ENCODE peak calls at places on chromosomes 7 and 10, in six cellular contexts. V is A549; T is fibroblast of mammary gland; I is CD4-positive, alpha-beta T cell; F is colonic mucosa; B is OCI-LY7. U is an unnamed sample.

GRCh38 chr10:31011017-31011659 is 20.5 kb downstream of the ZNF438 start:
- DNase-seq in V (no peak), T (no peak), I (no peak), F (no peak), B (no peak), U (no peak)

GRCh38 chr10:74249865-74250264 is 98.8 kb downstream of the ADK start:
- DNase-seq in V (no peak), T (peak), I (no peak), F (no peak), B (no peak), U (peak)

GRCh38 chr7:98229991-98230745 is 18.9 kb downstream of the BHLHA15 start:
- DNase-seq in V (no peak), T (no peak), I (no peak), F (no peak), B (peak), U (no peak)

GRCh38 chr7:66953044-66953427 is 32.0 kb downstream of the TMEM248 start:
- DNase-seq in V (no peak), T (no peak), I (no peak), F (no peak), B (peak), U (no peak)

GRCh38 chr7:131034166-131034881 is 293.4 kb upstream of the MKLN1 start:
- DNase-seq in V (no peak), T (peak), I (no peak), F (no peak), B (no peak), U (no peak)

GRCh38 chr10:11197266-11197712 is 179.6 kb downstream of the CELF2 start:
- DNase-seq in V (no peak), T (no peak), I (no peak), F (peak), B (peak), U (peak)

GRCh38 chr7:35334511-35334910 is 80.6 kb upstream of the TBX20 start:
- DNase-seq in V (no peak), T (no peak), I (no peak), F (no peak), B (no peak), U (peak)

GRCh38 chr7:35254496-35255416 is 856 bp upstream of the TBX20 start:
- DNase-seq in V (no peak), T (no peak), I (no peak), F (no peak), B (no peak), U (no peak)

GRCh38 chr10:122163182-122164027 is 107.7 kb upstream of the BTBD16 start:
- DNase-seq in V (no peak), T (peak), I (no peak), F (no peak), B (no peak), U (peak)

GRCh38 chr10:111018021-111018420 is 58.8 kb upstream of the ADRA2A start:
- DNase-seq in V (no peak), T (peak), I (no peak), F (no peak), B (no peak), U (no peak)

GRCh38 chr7:155002411-155003214 is at the start of gene PAXIP1:
- DNase-seq in V (peak), T (peak), I (no peak), F (no peak), B (peak), U (peak)

GRCh38 chr10:11189581-11190376 is 172.1 kb downstream of the CELF2 start:
- DNase-seq in V (no peak), T (no peak), I (no peak), F (no peak), B (no peak), U (no peak)

GRCh38 chr10:86103391-86104101 is 263.0 kb downstream of the GRID1 start:
- DNase-seq in V (no peak), T (no peak), I (no peak), F (no peak), B (no peak), U (no peak)

GRCh38 chr7:146661929-146662328 is 545.3 kb downstream of the CNTNAP2 start:
- DNase-seq in V (no peak), T (no peak), I (no peak), F (no peak), B (no peak), U (no peak)

GRCh38 chr10:133458710-133459453 is 5.1 kb downstream of the SCART1 start:
- DNase-seq in V (no peak), T (no peak), I (no peak), F (no peak), B (no peak), U (no peak)

GRCh38 chr7:128742206-128742605 is 3.0 kb downstream of the CALU start:
- DNase-seq in V (no peak), T (peak), I (no peak), F (no peak), B (no peak), U (peak)

GRCh38 chr10:109823196-109823595 is 100.1 kb downstream of the XPNPEP1 start:
- DNase-seq in V (no peak), T (no peak), I (no peak), F (no peak), B (no peak), U (peak)

GRCh38 chr10:70131560-70131937 is 1.1 kb downstream of the AIFM2 start:
- DNase-seq in V (no peak), T (no peak), I (no peak), F (no peak), B (no peak), U (no peak)

GRCh38 chr10:76001019-76001418 is 569.6 kb downstream of the LRMDA start:
- DNase-seq in V (peak), T (peak), I (no peak), F (no peak), B (no peak), U (no peak)

GRCh38 chr7:3578399-3578798 is 277.3 kb downstream of the SDK1 start:
- DNase-seq in V (no peak), T (no peak), I (no peak), F (no peak), B (peak), U (no peak)

GRCh38 chr7:96310106-96310505 is 11.8 kb downstream of the SLC25A13 start:
- DNase-seq in V (no peak), T (peak), I (no peak), F (no peak), B (no peak), U (no peak)

GRCh38 chr7:30613366-30614325 is 19.0 kb downstream of the GARS1 start:
- DNase-seq in V (no peak), T (no peak), I (no peak), F (no peak), B (no peak), U (peak)

GRCh38 chr7:150356265-150356897 is 12.2 kb upstream of the REPIN1 start:
- DNase-seq in V (peak), T (peak), I (no peak), F (no peak), B (peak), U (peak)

GRCh38 chr7:27482219-27482618 is 180.5 kb downstream of the HIBADH start:
- DNase-seq in V (no peak), T (no peak), I (no peak), F (no peak), B (no peak), U (no peak)

GRCh38 chr7:82501256-82501815 is 57.8 kb upstream of the CACNA2D1 start:
- DNase-seq in V (no peak), T (no peak), I (no peak), F (no peak), B (no peak), U (no peak)

GRCh38 chr7:101538596-101539459 is 90.3 kb downstream of the MYL10 start:
- DNase-seq in V (peak), T (peak), I (peak), F (peak), B (peak), U (peak)

GRCh38 chr10:97210576-97210975 is 24.8 kb upstream of the SLIT1 start:
- DNase-seq in V (peak), T (peak), I (peak), F (peak), B (peak), U (peak)

GRCh38 chr10:131233611-131234258 is 77.8 kb downstream of the TCERG1L start:
- DNase-seq in V (no peak), T (no peak), I (no peak), F (no peak), B (no peak), U (no peak)

GRCh38 chr10:127200646-127201045 is 4.3 kb upstream of the INSYN2A start:
- DNase-seq in V (no peak), T (no peak), I (no peak), F (no peak), B (no peak), U (no peak)

GRCh38 chr7:37893359-37893758 is 23.3 kb downstream of the SFRP4 start:
- DNase-seq in V (no peak), T (no peak), I (no peak), F (no peak), B (no peak), U (no peak)

GRCh38 chr7:1460757-1461639 is 1.7 kb upstream of the MICALL2 start:
- DNase-seq in V (peak), T (peak), I (no peak), F (peak), B (no peak), U (peak)

GRCh38 chr10:65793738-65794425 is 1132.0 kb upstream of the LRRTM3 start:
- DNase-seq in V (peak), T (no peak), I (no peak), F (peak), B (no peak), U (peak)

GRCh38 chr10:97582169-97582568 is 2.0 kb upstream of the HOGA1 start:
- DNase-seq in V (no peak), T (no peak), I (no peak), F (no peak), B (no peak), U (no peak)

GRCh38 chr10:44986670-44987069 is 8.1 kb upstream of the DEPP1 start:
- DNase-seq in V (no peak), T (no peak), I (no peak), F (no peak), B (no peak), U (no peak)

GRCh38 chr7:1422512-1423265 is 36.6 kb downstream of the MICALL2 start:
- DNase-seq in V (no peak), T (no peak), I (no peak), F (no peak), B (no peak), U (no peak)

GRCh38 chr10:101066890-101067355 is 5.1 kb downstream of the KAZALD1 start:
- DNase-seq in V (no peak), T (peak), I (no peak), F (peak), B (peak), U (no peak)

GRCh38 chr7:117169907-117170306 is 153.0 kb downstream of the WNT2 start:
- DNase-seq in V (peak), T (no peak), I (no peak), F (no peak), B (no peak), U (peak)

GRCh38 chr10:22476601-22477364 is 131.5 kb downstream of the SPAG6 start:
- DNase-seq in V (no peak), T (no peak), I (no peak), F (no peak), B (no peak), U (no peak)

GRCh38 chr7:90459888-90460287 is 9.6 kb upstream of the PTTG1IP2 start:
- DNase-seq in V (peak), T (no peak), I (no peak), F (no peak), B (peak), U (peak)

GRCh38 chr10:127411062-127411461 is 138.0 kb upstream of the NPS start:
- DNase-seq in V (no peak), T (no peak), I (no peak), F (no peak), B (no peak), U (no peak)

GRCh38 chr7:92259062-92259461 is 13.3 kb downstream of the ANKIB1 start:
- DNase-seq in V (no peak), T (no peak), I (no peak), F (no peak), B (no peak), U (no peak)

GRCh38 chr7:92259610-92260247 is 14.0 kb downstream of the ANKIB1 start:
- DNase-seq in V (no peak), T (no peak), I (no peak), F (no peak), B (peak), U (no peak)

GRCh38 chr7:92253251-92253650 is 7.5 kb downstream of the ANKIB1 start:
- DNase-seq in V (no peak), T (no peak), I (no peak), F (no peak), B (no peak), U (no peak)

GRCh38 chr7:92251181-92251580 is 5.4 kb downstream of the ANKIB1 start:
- DNase-seq in V (no peak), T (no peak), I (no peak), F (no peak), B (no peak), U (peak)

GRCh38 chr7:92255308-92255707 is 9.5 kb downstream of the ANKIB1 start:
- DNase-seq in V (no peak), T (peak), I (no peak), F (no peak), B (no peak), U (peak)
- TF ChIP-seq CTCF in V (no peak), T (no peak), I (no peak), F (no peak), B (no peak), U (no peak)

DNA sequence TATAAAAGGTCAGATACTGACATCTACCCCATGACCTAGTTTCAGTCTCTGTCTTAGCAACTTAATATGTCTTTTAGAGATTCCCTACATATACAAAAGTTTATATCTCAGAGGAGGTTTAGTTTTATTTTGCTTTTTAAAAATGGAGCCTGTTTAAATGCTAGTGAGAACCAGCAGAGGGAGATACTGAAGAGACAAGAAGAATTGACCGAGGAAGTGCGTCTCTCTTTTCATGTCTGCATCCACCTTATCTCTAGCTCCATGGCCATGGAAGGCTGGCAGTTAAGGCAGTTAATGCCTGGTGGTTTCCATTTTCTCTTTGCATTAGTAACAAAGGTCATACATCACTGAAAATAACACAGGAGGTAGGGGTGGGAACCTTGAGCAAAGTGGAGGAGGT is 10.7 kb downstream of the SUV39H2 start:
- DNase-seq in V (peak), T (peak), I (no peak), F (no peak), B (no peak), U (peak)
- TF ChIP-seq CTCF in V (no peak), T (peak), I (peak), F (no peak), B (peak), U (peak)

DNA sequence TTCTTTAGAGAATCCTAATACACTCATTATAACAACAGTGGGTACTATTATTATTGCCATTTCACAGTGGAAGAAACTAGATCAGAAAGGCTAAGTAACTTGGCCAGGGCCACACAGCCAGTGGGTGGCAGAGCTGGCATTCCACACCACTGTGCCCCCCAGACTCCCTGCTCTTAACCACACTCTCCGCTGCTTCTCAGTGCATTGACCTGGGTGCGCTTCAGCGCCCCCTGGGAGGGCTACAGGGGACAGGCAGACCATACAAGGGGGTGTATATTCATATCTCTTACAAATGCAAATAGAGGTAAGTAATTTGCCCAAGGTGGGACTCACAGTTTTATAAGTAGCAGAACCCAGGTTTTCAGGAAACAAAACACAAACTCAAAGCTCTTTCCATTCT is 77.0 kb upstream of the NMT2 start:
- DNase-seq in V (peak), T (no peak), I (no peak), F (no peak), B (peak), U (no peak)
- TF ChIP-seq CTCF in V (peak), T (peak), I (peak), F (no peak), B (peak), U (no peak)

DNA sequence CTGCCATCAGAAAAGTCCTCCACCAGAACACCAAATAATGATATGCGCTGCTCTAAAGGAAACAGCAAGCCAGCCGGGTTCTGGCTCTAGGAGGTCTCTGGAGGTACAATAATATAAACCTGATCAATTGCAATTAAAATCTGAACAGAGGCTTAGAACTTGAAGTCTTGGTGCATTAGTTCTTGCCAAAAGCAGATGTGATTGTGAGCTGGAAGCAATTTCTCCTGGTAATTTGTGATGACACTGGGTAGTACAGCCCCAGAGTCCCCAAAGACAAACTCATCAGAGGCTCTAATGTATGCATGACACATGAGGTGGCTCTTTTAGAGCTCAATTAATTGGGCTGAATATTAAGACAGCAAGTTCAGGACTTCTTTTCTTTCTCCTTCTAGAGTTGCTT is 3.3 kb downstream of the ETV1 start:
- DNase-seq in V (no peak), T (no peak), I (no peak), F (no peak), B (no peak), U (no peak)
- TF ChIP-seq CTCF in V (no peak), T (no peak), I (no peak), F (no peak), B (no peak), U (no peak)

GRCh38 chr7:157241631-157242030 is 95.2 kb upstream of the DNAJB6 start:
- DNase-seq in V (no peak), T (no peak), I (no peak), F (no peak), B (no peak), U (no peak)

GRCh38 chr7:157234271-157234670 is 95.5 kb downstream of the UBE3C start:
- DNase-seq in V (no peak), T (peak), I (no peak), F (no peak), B (no peak), U (no peak)

GRCh38 chr7:157239571-157240270 is 97.1 kb upstream of the DNAJB6 start:
- DNase-seq in V (no peak), T (no peak), I (no peak), F (no peak), B (no peak), U (no peak)

GRCh38 chr7:157235357-157236018 is 96.8 kb downstream of the UBE3C start:
- DNase-seq in V (no peak), T (peak), I (no peak), F (no peak), B (no peak), U (peak)

DNA sequence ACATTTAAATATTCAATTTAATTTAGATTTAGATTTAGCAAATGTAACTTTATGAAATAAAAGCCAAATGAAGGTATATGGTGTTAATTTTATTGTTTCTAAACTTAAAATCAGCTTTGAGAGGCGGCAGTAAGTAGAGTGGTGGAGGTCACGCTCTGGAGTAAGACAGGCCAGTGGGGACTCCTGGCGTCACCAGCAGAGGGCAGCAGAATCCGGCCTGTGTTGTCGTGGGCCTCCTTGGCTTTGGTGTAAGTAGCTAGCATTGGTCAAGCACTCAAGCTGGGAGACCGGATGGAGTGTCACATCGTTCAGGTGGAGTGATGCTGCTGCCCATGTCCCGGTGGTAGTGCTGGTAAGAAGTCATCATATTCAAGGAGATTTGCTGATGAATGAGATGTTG is 98.7 kb upstream of the DNAJB6 start:
- DNase-seq in V (peak), T (no peak), I (no peak), F (peak), B (no peak), U (no peak)
- TF ChIP-seq CTCF in V (peak), T (peak), I (no peak), F (no peak), B (peak), U (no peak)

DNA sequence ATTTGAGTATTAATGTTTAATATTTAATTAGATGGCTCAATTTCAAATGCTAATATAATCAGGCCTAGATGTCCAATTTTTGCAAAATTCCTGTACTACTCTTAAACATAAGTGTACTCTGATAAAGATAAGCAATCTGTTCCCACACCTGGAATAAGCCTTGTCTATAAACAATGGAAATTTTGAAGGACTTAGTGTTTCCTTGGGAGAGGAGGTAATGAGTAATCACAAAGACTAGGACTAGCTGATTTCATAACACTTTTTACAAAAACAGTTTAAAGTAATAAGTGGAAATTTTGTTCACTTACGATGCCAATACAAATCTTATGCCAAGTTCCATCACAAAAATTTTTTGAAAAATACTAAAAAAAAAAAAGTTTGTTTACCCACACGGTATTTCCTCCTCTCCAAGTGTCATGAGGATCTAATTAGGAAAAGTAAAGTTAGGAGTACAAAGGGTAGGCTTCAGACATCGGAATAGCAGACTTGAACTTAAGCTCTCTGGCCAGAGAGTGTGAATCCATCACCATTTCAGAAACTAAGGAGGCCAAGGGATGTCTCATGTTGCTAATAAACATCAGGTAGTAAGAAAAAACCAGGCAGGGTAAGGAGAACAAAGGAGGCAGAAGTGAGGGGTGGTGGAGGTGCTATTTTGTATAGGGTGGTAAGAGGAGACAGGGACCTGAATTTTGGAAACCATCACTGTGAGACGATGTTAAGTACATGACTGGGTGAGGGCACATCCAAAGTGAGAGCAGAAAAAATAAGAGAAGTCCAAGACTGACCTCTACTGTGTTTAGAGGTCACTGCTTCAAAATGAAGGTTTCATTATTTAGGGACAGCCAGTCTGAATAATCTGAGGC is 61.3 kb downstream of the RAPGEF5 start:
- DNase-seq in V (no peak), T (peak), I (no peak), F (no peak), B (no peak), U (peak)
- TF ChIP-seq CTCF in V (no peak), T (no peak), I (no peak), F (no peak), B (no peak), U (no peak)

U was measured in epithelial cell of esophagus.